ENCODE peak calls at places on chromosomes 13 and 19, in seven cellular contexts. J, H, Y, P, O, A and C are unnamed samples.
A peak's percentile ranks its signal among the peaks of the same experiment; 100 is the strongest.

GRCh38 chr19:38564981-38565685 is 52.6 kb downstream of the MAP4K1 start:
- DNase-seq in A (peak; percentile 10), Y (peak; percentile 60), P (no peak), O (no peak), H (no peak), J (no peak), C (no peak)

GRCh38 chr19:17703823-17704463 is 15.3 kb upstream of the MAP1S start:
- DNase-seq in J (peak; percentile 68), Y (peak; percentile 85), P (no peak), H (peak; percentile 84), A (peak; percentile 65), O (no peak), C (no peak)

GRCh38 chr13:26653310-26653709 is 95.8 kb downstream of the WASF3 start:
- DNase-seq in A (no peak), O (no peak), P (peak; percentile 26), Y (no peak), H (no peak), J (no peak), C (no peak)

GRCh38 chr13:110000534-110001345 is 214.4 kb upstream of the IRS2 start:
- DNase-seq in O (no peak), P (no peak), Y (no peak), J (no peak), H (no peak), A (no peak), C (no peak)

GRCh38 chr13:41668130-41668757 is 210.9 kb downstream of the RGCC start:
- DNase-seq in J (peak; percentile 45), H (peak; percentile 55), A (peak; percentile 67), Y (peak; percentile 59), O (no peak), P (peak; percentile 81), C (peak; percentile 71)

GRCh38 chr19:29806098-29806866 is 5.5 kb upstream of the CCNE1 start:
- DNase-seq in J (no peak), P (no peak), O (no peak), Y (no peak), A (peak; percentile 27), H (no peak), C (no peak)

GRCh38 chr19:55603115-55603514 is 2.3 kb upstream of the ZNF865 start:
- DNase-seq in H (no peak), A (no peak), O (no peak), Y (no peak), J (no peak), P (no peak), C (no peak)

GRCh38 chr19:19257836-19258588 is 15.1 kb downstream of the TM6SF2 start:
- DNase-seq in A (no peak), H (no peak), P (no peak), O (no peak), J (no peak), Y (no peak), C (no peak)

GRCh38 chr13:24208314-24208713 is 47.8 kb downstream of the SPATA13 start:
- DNase-seq in J (no peak), A (no peak), O (no peak), Y (no peak), P (peak; percentile 71), H (no peak), C (no peak)

GRCh38 chr19:39846678-39847486 is 703 bp upstream of the FBL start:
- DNase-seq in A (no peak), H (no peak), J (no peak), P (no peak), O (no peak), Y (no peak), C (no peak)

DNA sequence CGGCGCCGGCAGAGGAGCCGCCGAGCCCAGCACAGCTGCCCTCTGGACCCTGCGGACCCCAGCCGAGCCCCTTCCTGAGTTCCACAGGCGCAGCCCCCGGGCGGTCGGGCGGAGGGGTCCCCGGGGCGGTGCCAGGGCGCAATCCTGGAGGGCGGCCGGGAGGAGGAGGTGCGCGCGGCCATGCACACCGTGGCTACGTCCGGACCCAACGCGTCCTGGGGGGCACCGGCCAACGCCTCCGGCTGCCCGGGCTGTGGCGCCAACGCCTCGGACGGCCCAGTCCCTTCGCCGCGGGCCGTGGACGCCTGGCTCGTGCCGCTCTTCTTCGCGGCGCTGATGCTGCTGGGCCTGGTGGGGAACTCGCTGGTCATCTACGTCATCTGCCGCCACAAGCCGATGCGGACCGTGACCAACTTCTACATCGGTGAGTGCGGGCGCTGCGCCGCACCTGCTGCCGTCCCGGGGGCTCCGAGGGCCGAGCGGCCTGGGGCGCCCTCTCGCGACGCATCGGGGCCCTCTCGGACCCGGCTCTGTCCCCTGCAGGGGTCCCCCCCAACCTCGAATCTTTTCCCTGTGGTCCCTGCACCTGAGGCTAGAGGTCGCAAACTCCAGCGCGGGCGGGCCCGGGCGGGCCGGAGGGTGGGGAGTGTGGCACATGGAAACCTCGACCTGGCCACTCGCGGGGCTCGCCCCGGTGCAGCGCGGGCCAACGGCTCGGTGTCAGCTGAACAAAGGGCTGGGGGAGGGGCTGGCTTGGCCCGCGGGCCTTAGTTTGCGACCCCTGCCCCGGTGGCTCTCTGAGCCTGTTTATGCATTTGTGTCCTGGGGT is at the start of gene KISS1R:
- DNase-seq in J (peak; percentile 44), O (no peak), Y (peak; percentile 80), P (no peak), H (peak; percentile 74), A (peak; percentile 52), C (no peak)
- TF ChIP-seq CTCF in J (peak; percentile 9), O (no peak), Y (peak; percentile 42), P (peak; percentile 38), H (peak; percentile 72), A (peak; percentile 28), C (no peak)

GRCh38 chr19:9937001-9937411 is 691 bp upstream of the OLFM2 start:
- DNase-seq in P (no peak), A (no peak), O (no peak), Y (no peak), J (no peak), H (peak; percentile 32), C (no peak)
- TF ChIP-seq CTCF in P (no peak), A (no peak), O (no peak), Y (no peak), J (no peak), H (no peak), C (no peak)

GRCh38 chr13:97356592-97356991 is 77.4 kb upstream of the RAP2A start:
- DNase-seq in Y (no peak), A (no peak), H (no peak), O (no peak), P (no peak), J (no peak), C (no peak)

GRCh38 chr13:97360610-97361009 is 73.4 kb upstream of the RAP2A start:
- DNase-seq in H (no peak), J (no peak), P (no peak), O (no peak), Y (no peak), A (no peak), C (no peak)

GRCh38 chr13:97364031-97364430 is 69.9 kb upstream of the RAP2A start:
- DNase-seq in Y (no peak), J (no peak), H (no peak), O (no peak), P (no peak), A (no peak), C (no peak)

GRCh38 chr13:97354808-97355207 is 79.2 kb upstream of the RAP2A start:
- DNase-seq in A (no peak), Y (no peak), H (no peak), O (no peak), P (no peak), J (no peak), C (no peak)

DNA sequence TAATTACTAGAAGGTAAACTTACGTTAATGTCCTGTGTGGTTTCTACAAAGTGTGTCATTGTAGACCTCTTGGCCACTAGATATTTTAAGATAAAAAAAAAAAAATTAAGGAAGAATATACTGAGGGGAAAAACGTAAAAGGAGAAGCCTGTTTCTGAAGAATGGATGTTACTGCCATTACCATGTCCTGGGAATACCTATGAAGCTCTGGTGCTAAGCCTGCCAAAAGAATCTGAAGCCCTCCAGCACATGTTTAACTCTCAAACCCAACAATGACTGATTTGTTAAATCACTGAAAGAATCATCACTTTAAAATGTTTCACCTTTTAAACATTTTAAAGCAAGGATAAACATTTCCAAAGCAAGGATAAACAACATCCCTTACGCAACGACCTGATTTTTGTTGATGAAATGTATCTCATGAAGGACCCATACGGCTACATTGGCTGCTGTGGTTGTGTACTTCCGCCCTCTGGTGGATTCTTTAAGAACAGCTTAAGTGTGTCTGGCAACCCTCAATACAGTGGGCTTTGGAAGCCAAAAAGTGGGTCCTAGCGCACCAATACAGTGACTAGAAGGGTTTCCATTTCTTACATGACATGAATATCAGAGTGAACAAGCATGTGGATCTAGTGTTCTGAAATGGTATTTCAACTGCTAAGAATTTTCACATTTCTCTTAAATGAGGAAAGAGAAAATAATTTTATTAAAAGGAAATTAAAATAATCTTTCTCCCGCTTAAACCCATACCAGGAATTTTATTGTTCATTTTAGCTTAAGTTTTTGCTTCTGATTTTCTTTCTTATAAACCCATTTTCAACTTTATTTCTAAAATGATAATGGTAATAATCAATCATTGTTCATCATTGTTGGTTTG is 74.5 kb upstream of the RAP2A start:
- DNase-seq in O (no peak), J (peak; percentile 36), Y (peak; percentile 77), A (peak; percentile 53), P (no peak), H (peak; percentile 37), C (no peak)
- TF ChIP-seq CTCF in O (peak; percentile 83), J (peak; percentile 69), Y (peak; percentile 91), A (peak; percentile 68), P (peak; percentile 73), H (peak; percentile 78), C (peak; percentile 70)

GRCh38 chr19:4730740-4731171 is 7.1 kb upstream of the DPP9 start:
- DNase-seq in P (no peak), O (no peak), H (peak; percentile 58), Y (peak; percentile 72), A (peak; percentile 45), J (no peak), C (no peak)
- TF ChIP-seq CTCF in P (peak; percentile 47), O (peak; percentile 20), H (peak; percentile 41), Y (peak; percentile 44), A (no peak), J (peak; percentile 22), C (no peak)

GRCh38 chr13:38045278-38046048 is 175.9 kb upstream of the TRPC4 start:
- DNase-seq in O (no peak), J (no peak), A (no peak), P (no peak), Y (no peak), H (no peak), C (no peak)
- TF ChIP-seq CTCF in O (no peak), J (no peak), A (no peak), P (peak; percentile 65), Y (no peak), H (peak; percentile 16), C (no peak)

DNA sequence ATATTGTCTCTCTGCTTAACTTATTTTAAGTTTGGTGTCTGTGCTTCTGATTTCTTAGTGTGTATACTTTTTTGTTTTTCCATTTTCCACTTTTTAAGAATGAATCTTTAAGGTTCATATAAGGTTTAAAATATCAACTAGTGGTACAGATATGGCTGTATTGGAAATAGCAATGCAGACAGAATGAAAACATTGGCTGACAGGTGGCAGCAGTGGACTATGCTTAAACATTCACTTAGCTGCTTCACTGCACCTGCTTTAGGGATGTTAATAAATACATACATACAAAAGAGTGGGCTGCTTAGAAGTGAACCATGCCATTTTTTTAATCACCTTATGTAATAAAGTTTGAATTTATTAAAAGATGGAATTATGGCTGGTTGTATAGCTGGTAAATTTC is 27.3 kb downstream of the TM9SF2 start:
- DNase-seq in H (peak; percentile 47), P (no peak), O (no peak), Y (peak; percentile 60), A (no peak), J (no peak), C (no peak)
- TF ChIP-seq CTCF in H (peak; percentile 45), P (no peak), O (no peak), Y (peak; percentile 38), A (no peak), J (no peak), C (no peak)